ENCODE peak calls at places on chromosomes 1 and 21, in eight cellular contexts. Z is activated B cell treated with CpG ODN at 0.5 μM for 24 hours, U is NB4, Q is mucosa of descending colon, T is HFF-Myc, R is heart left ventricle, F is retinal pigment epithelial cell, I is brain microvascular endothelial cell. K is an unnamed sample.

GRCh38 chr1:196063952-196064351 is 544.3 kb downstream of the KCNT2 start:
- DNase-seq in T (no peak), I (no peak), Q (no peak), U (no peak), F (no peak), R (no peak), Z (no peak), K (no peak)

GRCh38 chr1:6265173-6265572 is 4.3 kb upstream of the GPR153 start:
- DNase-seq in I (no peak), U (no peak), Q (no peak), Z (no peak), T (no peak), F (no peak), R (no peak), K (no peak)

GRCh38 chr1:55720243-55720642 is 505.1 kb upstream of the USP24 start:
- DNase-seq in Z (no peak), T (no peak), R (peak), U (no peak), Q (peak), I (no peak), F (no peak), K (no peak)

GRCh38 chr1:208272311-208272710 is 28.1 kb upstream of the PLXNA2 start:
- DNase-seq in R (no peak), T (no peak), I (no peak), Q (no peak), U (no peak), Z (no peak), F (no peak), K (no peak)

GRCh38 chr21:45985471-45986315 is 4.1 kb downstream of the COL6A1 start:
- DNase-seq in I (no peak), T (no peak), Q (peak), U (no peak), R (peak), F (no peak), Z (peak), K (no peak)

GRCh38 chr1:26861889-26862371 is 1.0 kb upstream of the SFN start:
- DNase-seq in U (no peak), R (no peak), Q (peak), F (no peak), Z (no peak), I (no peak), T (no peak), K (no peak)

GRCh38 chr1:156838972-156839371 is 19.9 kb downstream of the INSRR start:
- DNase-seq in T (no peak), I (no peak), Z (no peak), R (no peak), F (no peak), U (peak), Q (no peak), K (no peak)

GRCh38 chr1:106608836-106609235 is 447.6 kb upstream of the PRMT6 start:
- DNase-seq in Z (no peak), R (no peak), U (no peak), Q (no peak), F (peak), I (no peak), T (no peak), K (no peak)

GRCh38 chr1:178094752-178095645 is 1.1 kb downstream of the RASAL2 start:
- DNase-seq in T (no peak), Q (no peak), Z (no peak), F (peak), R (no peak), I (peak), U (no peak), K (no peak)

GRCh38 chr1:95311762-95312161 is 77.8 kb downstream of the RWDD3 start:
- DNase-seq in I (no peak), Q (no peak), R (no peak), F (no peak), T (no peak), U (no peak), Z (no peak), K (no peak)

GRCh38 chr1:79006564-79006963 is at the start of gene ADGRL4:
- DNase-seq in Q (no peak), R (peak), F (no peak), U (no peak), Z (no peak), T (no peak), I (peak), K (peak)

GRCh38 chr21:44925027-44925755 is 4.5 kb upstream of the ITGB2 start:
- DNase-seq in I (no peak), T (no peak), Z (no peak), U (peak), F (no peak), Q (no peak), R (no peak), K (no peak)

GRCh38 chr1:47175227-47175934 is 14.5 kb downstream of the PDZK1IP1 start:
- DNase-seq in T (no peak), U (peak), F (no peak), I (peak), R (no peak), Z (no peak), Q (no peak), K (peak)

GRCh38 chr1:23548704-23549143 is 10.6 kb downstream of the ID3 start:
- DNase-seq in I (no peak), Z (no peak), R (no peak), Q (no peak), F (no peak), T (no peak), U (no peak), K (no peak)

GRCh38 chr1:184061396-184062003 is 10.0 kb downstream of the TSEN15 start:
- DNase-seq in F (no peak), I (peak), U (no peak), Q (no peak), Z (no peak), R (no peak), T (no peak), K (no peak)

GRCh38 chr1:223001653-223002634 is 141.1 kb downstream of the TLR5 start:
- DNase-seq in Z (no peak), T (no peak), U (peak), F (no peak), Q (no peak), R (no peak), I (no peak), K (no peak)

GRCh38 chr1:34436836-34437235 is 260.1 kb downstream of the C1orf94 start:
- DNase-seq in I (no peak), Z (no peak), R (no peak), Q (no peak), T (no peak), F (no peak), U (no peak), K (no peak)

GRCh38 chr1:183911285-183911684 is 106.4 kb downstream of the RGL1 start:
- DNase-seq in U (peak), F (no peak), Z (peak), I (no peak), Q (no peak), T (no peak), R (no peak), K (no peak)

GRCh38 chr1:212754715-212755114 is 36.9 kb downstream of the NSL1 start:
- DNase-seq in Z (no peak), T (no peak), R (no peak), U (no peak), Q (no peak), F (no peak), I (no peak), K (no peak)

GRCh38 chr1:227901906-227902640 is 45.7 kb downstream of the WNT9A start:
- DNase-seq in I (peak), F (no peak), R (peak), Z (no peak), U (no peak), T (no peak), Q (peak), K (no peak)
- TF ChIP-seq CTCF in I (peak), F (peak), R (no peak), Z (no peak), U (no peak), T (peak), Q (no peak), K (no peak)

GRCh38 chr1:117060441-117061317 is 553 bp downstream of the TTF2 start:
- DNase-seq in U (peak), Z (no peak), F (no peak), R (no peak), T (no peak), Q (no peak), I (peak), K (peak)

GRCh38 chr1:117058810-117059209 is 1.3 kb upstream of the TTF2 start:
- DNase-seq in U (peak), Q (no peak), F (no peak), T (no peak), I (no peak), Z (no peak), R (no peak), K (no peak)

GRCh38 chr1:117061986-117062415 is 1.9 kb downstream of the TTF2 start:
- DNase-seq in T (no peak), U (peak), I (peak), Z (no peak), R (no peak), F (no peak), Q (no peak), K (no peak)

GRCh38 chr1:117059334-117059677 is 820 bp upstream of the TTF2 start:
- DNase-seq in T (no peak), I (no peak), F (no peak), U (peak), R (no peak), Q (peak), Z (peak), K (peak)

GRCh38 chr1:117059678-117060440 is at the start of gene TTF2:
- DNase-seq in Q (peak), U (peak), I (peak), T (peak), F (peak), R (peak), Z (peak), K (peak)
- TF ChIP-seq CTCF in Q (no peak), U (no peak), I (peak), T (peak), F (peak), R (peak), Z (no peak), K (peak)

GRCh38 chr1:155004352-155005075 is 1.9 kb downstream of the ZBTB7B start:
- DNase-seq in R (no peak), F (no peak), I (no peak), Q (peak), U (no peak), T (no peak), Z (no peak), K (no peak)
- TF ChIP-seq CTCF in R (no peak), F (no peak), I (no peak), Q (no peak), U (no peak), T (no peak), Z (no peak), K (no peak)

DNA sequence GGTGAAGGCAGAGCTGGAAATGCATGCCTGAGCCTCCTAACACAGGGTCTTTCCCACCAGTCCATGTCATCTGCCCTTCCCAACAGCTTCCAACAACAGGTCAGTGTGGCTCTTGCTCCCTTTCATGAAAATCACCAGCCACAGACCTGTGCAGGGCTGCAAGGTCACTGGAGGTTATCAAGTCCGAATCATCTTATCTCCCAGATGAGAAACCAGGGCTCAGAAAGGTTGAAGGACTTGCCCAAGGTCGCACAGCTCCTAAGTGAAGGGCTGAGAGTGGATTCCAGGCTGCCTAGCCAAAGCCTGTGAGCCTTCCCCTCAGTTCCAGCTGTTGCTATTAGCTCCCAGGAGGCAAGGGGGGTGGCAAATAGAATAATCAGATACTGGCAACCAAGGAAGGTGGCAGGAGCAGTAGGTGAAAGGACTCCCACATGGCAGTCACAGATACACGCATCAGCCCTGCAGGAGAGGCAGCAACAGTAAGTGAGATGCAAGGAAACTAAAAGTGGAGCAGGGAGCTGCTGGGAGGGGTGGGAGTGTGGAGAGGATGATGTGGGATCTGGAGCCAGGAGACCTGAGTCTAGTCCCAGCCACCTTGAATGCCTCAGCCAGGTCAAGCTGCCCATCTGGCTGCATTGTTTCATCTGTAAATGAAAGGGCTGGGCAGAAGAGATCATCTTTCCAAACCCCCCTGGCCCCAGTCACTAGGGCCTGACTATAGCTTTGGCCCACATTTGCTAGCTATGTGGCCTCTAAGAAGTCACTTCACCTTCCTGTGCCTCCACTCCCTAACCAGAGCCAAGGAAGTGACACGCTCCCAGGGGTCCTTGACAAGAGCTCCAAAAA is 74.1 kb downstream of the SSBP3 start:
- DNase-seq in I (no peak), Q (no peak), T (no peak), F (no peak), R (peak), Z (no peak), U (no peak), K (no peak)
- TF ChIP-seq CTCF in I (no peak), Q (no peak), T (no peak), F (no peak), R (no peak), Z (no peak), U (no peak), K (no peak)

GRCh38 chr1:77891200-77891599 is 2.8 kb downstream of the NEXN start:
- DNase-seq in I (no peak), Q (no peak), U (no peak), F (no peak), R (no peak), T (no peak), Z (no peak), K (no peak)

GRCh38 chr1:77889240-77889637 is 815 bp downstream of the NEXN start:
- DNase-seq in U (peak), Z (no peak), F (no peak), T (no peak), I (peak), R (no peak), Q (no peak), K (no peak)

GRCh38 chr1:77888429-77889239 is at the start of gene NEXN:
- DNase-seq in U (peak), F (peak), Q (peak), T (peak), Z (peak), R (peak), I (peak), K (peak)

GRCh38 chr1:77889671-77890070 is 1.2 kb downstream of the NEXN start:
- DNase-seq in F (peak), I (peak), T (no peak), U (no peak), R (no peak), Q (no peak), Z (no peak), K (no peak)

DNA sequence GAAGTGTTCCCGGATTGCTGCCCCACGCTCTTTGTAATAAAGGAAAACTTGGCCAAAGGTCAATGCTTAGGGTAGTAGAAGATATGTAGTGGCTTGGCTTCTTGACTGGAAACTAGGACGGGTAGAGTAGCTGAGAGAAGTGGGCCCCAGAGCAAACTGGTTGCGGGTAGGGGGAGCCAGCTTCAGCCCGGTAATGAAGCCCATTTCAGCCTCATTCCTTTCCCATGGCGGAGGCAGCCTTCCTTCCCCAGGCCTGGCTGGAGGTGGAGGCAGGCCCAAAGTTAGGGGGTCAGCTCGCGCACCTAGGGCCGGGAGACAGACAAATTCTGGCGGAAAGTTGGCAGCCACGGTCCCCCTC is 374 bp upstream of the NEXN start:
- DNase-seq in U (no peak), I (peak), F (peak), R (no peak), T (peak), Q (no peak), Z (no peak), K (no peak)
- TF ChIP-seq CTCF in U (no peak), I (peak), F (peak), R (no peak), T (peak), Q (no peak), Z (no peak), K (no peak)

GRCh38 chr1:19209990-19210771 is at the start of gene UBR4:
- DNase-seq in I (peak), Q (peak), U (peak), R (peak), F (peak), T (peak), Z (peak), K (peak)
- TF ChIP-seq CTCF in I (no peak), Q (peak), U (no peak), R (no peak), F (no peak), T (no peak), Z (no peak), K (no peak)